ENCODE peak calls at places on chromosome 21, in seven cellular contexts. A is ascending aorta, M is sigmoid colon, S is adrenal gland, F is stomach, R is Peyer's patch, N is transverse colon. H is an unnamed sample.
A peak's percentile ranks its signal among the peaks of the same experiment; 100 is the strongest.

GRCh38 chr21:29725025-29725736 is 214.6 kb downstream of the GRIK1 start:
- DNase-seq in F (no peak), S (no peak), M (no peak), N (no peak), A (no peak), R (no peak), H (no peak)

GRCh38 chr21:39537571-39537970 is 75.2 kb upstream of the B3GALT5 start:
- DNase-seq in F (no peak), N (no peak), M (no peak), S (no peak), R (no peak), A (no peak), H (no peak)

GRCh38 chr21:27244356-27244755 is 277.5 kb upstream of the ADAMTS5 start:
- DNase-seq in M (no peak), F (no peak), N (no peak), R (no peak), S (no peak), A (no peak), H (no peak)

GRCh38 chr21:46255166-46255565 is 26.6 kb upstream of the LSS start:
- DNase-seq in F (no peak), M (no peak), S (no peak), A (no peak), N (no peak), R (no peak), H (no peak)

GRCh38 chr21:27725916-27726315 is 759.0 kb upstream of the ADAMTS5 start:
- DNase-seq in R (no peak), S (no peak), F (no peak), A (no peak), N (no peak), M (peak; percentile 77), H (no peak)

GRCh38 chr21:14616303-14617039 is 70.4 kb upstream of the SAMSN1 start:
- DNase-seq in R (no peak), M (no peak), A (no peak), F (no peak), S (no peak), N (no peak), H (no peak)

GRCh38 chr21:30164796-30165195 is 1.8 kb downstream of the CLDN17 start:
- DNase-seq in M (no peak), F (no peak), R (no peak), A (no peak), N (no peak), S (no peak), H (no peak)

GRCh38 chr21:22763442-22763841 is 1765.2 kb downstream of the NCAM2 start:
- DNase-seq in S (no peak), A (no peak), M (no peak), R (no peak), F (no peak), N (no peak), H (no peak)

GRCh38 chr21:17813353-17813752 is 5.8 kb downstream of the C21orf91 start:
- DNase-seq in S (no peak), F (no peak), N (no peak), M (no peak), R (no peak), A (no peak), H (no peak)

GRCh38 chr21:46190491-46191131 is 6.4 kb upstream of the SPATC1L start:
- DNase-seq in S (no peak), R (peak; percentile 37), F (no peak), A (peak; percentile 59), M (peak; percentile 55), N (no peak), H (peak; percentile 71)

GRCh38 chr21:38386967-38387366 is 111.3 kb downstream of the ERG start:
- DNase-seq in S (no peak), R (no peak), M (no peak), N (no peak), F (no peak), A (no peak), H (no peak)

GRCh38 chr21:21690068-21690665 is 692.0 kb downstream of the NCAM2 start:
- DNase-seq in N (no peak), R (no peak), A (no peak), S (no peak), M (no peak), F (no peak), H (no peak)

GRCh38 chr21:21688877-21689276 is 690.7 kb downstream of the NCAM2 start:
- DNase-seq in R (no peak), A (no peak), S (peak; percentile 23), M (no peak), N (no peak), F (no peak), H (no peak)
- TF ChIP-seq CTCF in R (no peak), A (no peak), S (peak; percentile 7), M (no peak), N (no peak), F (no peak), H (no peak)

GRCh38 chr21:42286416-42286815 is 28.8 kb downstream of the TFF3 start:
- DNase-seq in A (no peak), N (no peak), R (no peak), M (no peak), F (no peak), S (no peak), H (no peak)
- H3K27ac ChIP-seq in A (no peak overlapping the region), N (no peak overlapping the region), R (no peak overlapping the region), M (no peak overlapping the region), F (no peak overlapping the region), S (no peak overlapping the region), H (no peak overlapping the region)

GRCh38 chr21:25577765-25578069 is 29.6 kb downstream of the MRPL39 start:
- DNase-seq in R (no peak), N (no peak), F (no peak), A (no peak), M (no peak), S (no peak), H (no peak)

GRCh38 chr21:25582888-25583287 is 24.4 kb downstream of the MRPL39 start:
- DNase-seq in A (no peak), N (no peak), S (no peak), M (no peak), F (no peak), R (no peak), H (no peak)

GRCh38 chr21:25582164-25582563 is 25.1 kb downstream of the MRPL39 start:
- DNase-seq in A (no peak), R (no peak), N (no peak), F (no peak), S (no peak), M (no peak), H (no peak)

GRCh38 chr21:25578070-25578961 is 29.0 kb downstream of the MRPL39 start:
- DNase-seq in N (no peak), A (no peak), M (no peak), S (no peak), F (no peak), R (no peak), H (no peak)

DNA sequence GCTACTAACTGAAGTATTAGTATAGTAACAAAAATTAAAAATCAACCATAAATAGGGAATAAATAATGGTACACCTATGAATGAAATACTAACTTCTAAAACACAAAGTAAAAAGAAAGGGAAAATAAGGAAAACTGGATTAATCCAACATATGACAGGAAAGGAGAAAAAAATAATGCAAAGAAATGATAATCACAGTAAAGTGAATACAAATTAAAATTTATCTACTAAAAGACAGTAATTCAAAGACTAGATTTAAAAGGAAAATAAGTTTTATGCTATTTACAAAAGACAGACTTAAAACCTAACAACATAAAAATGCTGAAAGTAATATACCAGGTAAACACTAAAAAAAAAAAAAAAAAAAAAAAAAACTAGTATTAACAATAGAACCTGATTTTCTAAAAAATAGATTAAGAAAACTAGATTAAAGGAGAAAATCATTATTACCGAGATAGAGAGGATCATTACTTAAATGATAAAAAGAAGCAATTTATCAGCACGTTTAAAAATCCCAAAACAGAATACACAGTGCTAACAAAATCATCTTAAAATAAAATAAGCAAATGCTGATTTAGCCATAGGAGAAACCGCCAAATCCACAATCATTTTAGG is 27.8 kb downstream of the MRPL39 start:
- DNase-seq in R (no peak), M (no peak), S (no peak), F (no peak), N (no peak), A (no peak), H (no peak)
- TF ChIP-seq CTCF in R (no peak), M (no peak), S (no peak), F (no peak), N (no peak), A (no peak), H (no peak)

DNA sequence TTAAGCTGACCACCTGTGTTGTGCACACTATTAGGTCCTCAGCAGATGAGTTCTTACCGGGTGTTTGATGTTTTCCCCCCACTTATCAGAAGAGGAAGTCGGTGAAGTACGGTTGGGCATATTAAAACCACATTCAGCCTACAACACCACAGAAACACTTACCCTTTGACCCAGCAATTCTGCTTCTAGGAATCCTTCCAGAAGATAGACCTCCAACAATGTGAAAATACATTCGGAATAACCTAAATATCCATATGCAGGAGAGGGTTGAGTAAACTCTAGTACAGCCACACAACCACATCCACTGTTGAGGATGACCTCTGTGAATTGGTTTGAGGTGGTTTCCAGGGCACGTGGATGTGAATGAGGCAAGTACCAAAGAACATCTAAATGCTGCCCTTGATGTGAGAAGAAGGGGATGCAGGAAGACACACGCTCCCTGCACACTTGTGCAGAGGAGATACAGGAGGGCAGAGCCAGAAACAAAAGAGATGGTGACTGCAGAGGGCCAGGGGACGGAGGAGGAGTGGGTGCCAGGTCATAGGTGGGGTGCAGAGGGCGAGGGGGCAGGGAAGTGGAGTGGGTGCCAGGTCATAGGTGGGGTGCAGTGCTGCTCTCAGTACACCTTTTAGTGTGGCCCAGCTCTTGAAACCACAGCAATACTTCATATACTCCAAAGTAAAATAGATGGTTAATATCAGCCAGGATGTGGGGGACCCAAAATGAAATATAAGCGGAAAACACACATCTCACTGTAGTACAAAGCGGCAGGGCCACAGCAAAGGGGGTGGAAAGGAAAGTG is 12.8 kb downstream of the ADARB1 start:
- DNase-seq in S (no peak), M (no peak), N (no peak), R (no peak), A (no peak), F (no peak), H (peak; percentile 24)
- H3K27ac ChIP-seq in S (no peak overlapping the region), M (no peak overlapping the region), N (no peak overlapping the region), R (no peak overlapping the region), A (no peak overlapping the region), F (no peak overlapping the region), H (no peak overlapping the region)

DNA sequence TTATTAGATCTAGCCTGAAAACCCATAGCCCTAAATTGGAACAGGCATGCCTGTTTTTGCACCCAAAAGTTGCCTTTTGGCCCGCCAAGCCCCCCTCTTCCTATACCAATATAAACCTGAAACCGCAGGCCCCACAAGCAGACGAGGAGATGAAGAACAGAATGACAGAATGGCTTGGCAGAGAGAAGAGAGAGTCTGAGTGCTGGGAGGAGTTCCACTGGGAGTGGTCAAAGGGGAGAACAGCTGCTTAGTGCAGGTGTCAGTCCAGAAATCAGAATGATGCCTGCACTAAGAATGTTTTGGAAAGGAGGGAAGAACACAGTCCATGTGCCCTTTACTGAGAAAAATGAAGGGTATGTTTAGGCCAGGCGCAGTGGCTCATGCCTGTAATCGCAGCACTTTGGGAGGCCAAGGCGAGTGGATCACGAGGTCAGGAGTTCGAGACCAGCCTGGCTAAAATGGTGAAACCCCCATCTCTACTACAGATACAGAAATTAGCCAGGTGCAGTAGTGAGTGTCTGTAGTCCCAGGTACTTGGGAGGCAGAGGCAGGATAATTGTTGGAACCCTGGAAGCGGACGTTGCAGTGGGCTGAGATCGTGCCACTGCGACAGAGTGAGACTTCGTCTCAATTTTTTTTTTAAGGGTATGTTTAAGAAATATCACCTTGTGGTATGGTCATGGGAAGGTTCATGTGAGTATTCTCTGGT is 9.4 kb downstream of the DYRK1A start:
- DNase-seq in R (no peak), F (no peak), N (no peak), A (no peak), M (no peak), S (no peak), H (no peak)
- TF ChIP-seq CTCF in R (no peak), F (no peak), N (no peak), A (no peak), M (no peak), S (no peak), H (no peak)

H was measured in coronary artery.